ENCODE peak calls at places on chromosomes 1 and 21, in four cellular contexts. T, L, M and B are unnamed samples.

GRCh38 chr1:214621178-214621577 is 18.2 kb downstream of the CENPF start:
- DNase-seq in T (no peak), L (no peak), M (no peak), B (no peak)

GRCh38 chr1:247216246-247216645 is 39.6 kb upstream of the VN1R5 start:
- DNase-seq in T (no peak), L (no peak), M (no peak), B (no peak)

GRCh38 chr1:85330711-85331290 is 54.4 kb upstream of the BCL10 start:
- DNase-seq in T (peak), L (peak), M (peak), B (no peak)

GRCh38 chr1:59750612-59751395 is 63.9 kb upstream of the HOOK1 start:
- DNase-seq in T (peak), L (no peak), M (no peak), B (peak)

GRCh38 chr1:108801101-108801500 is 54.6 kb downstream of the STXBP3 start:
- DNase-seq in T (peak), L (no peak), M (no peak), B (no peak)

GRCh38 chr21:33299181-33299752 is 25.5 kb upstream of the IFNAR1 start:
- DNase-seq in T (no peak), L (no peak), M (no peak), B (no peak)

GRCh38 chr1:119713538-119714456 is 2.1 kb downstream of the PHGDH start:
- DNase-seq in T (peak), L (no peak), M (no peak), B (no peak)

GRCh38 chr1:24830680-24831272 is 85.5 kb downstream of the CLIC4 start:
- DNase-seq in T (peak), L (peak), M (no peak), B (no peak)

GRCh38 chr1:103373991-103374390 is 151.5 kb upstream of the RNPC3 start:
- DNase-seq in T (no peak), L (no peak), M (no peak), B (no peak)

GRCh38 chr21:43921602-43921978 is 56.6 kb downstream of the AGPAT3 start:
- DNase-seq in T (no peak), L (no peak), M (no peak), B (no peak)

GRCh38 chr1:25568834-25569598 is 25.6 kb downstream of the LDLRAP1 start:
- DNase-seq in T (peak), L (no peak), M (peak), B (peak)

GRCh38 chr1:1355376-1355775 is 3.0 kb downstream of the MXRA8 start:
- DNase-seq in T (peak), L (no peak), M (peak), B (no peak)

GRCh38 chr1:153277852-153278251 is 18.4 kb downstream of the LORICRIN start:
- DNase-seq in T (no peak), L (no peak), M (no peak), B (no peak)

GRCh38 chr1:240109920-240110685 is 18.4 kb downstream of the FMN2 start:
- DNase-seq in T (no peak), L (no peak), M (no peak), B (no peak)

GRCh38 chr1:98459471-98459870 is 202.1 kb upstream of the SNX7 start:
- DNase-seq in T (no peak), L (no peak), M (no peak), B (no peak)

GRCh38 chr1:220991959-220992704 is 112.9 kb downstream of the HLX start:
- DNase-seq in T (peak), L (no peak), M (no peak), B (no peak)

GRCh38 chr1:119587328-119587727 is 60.7 kb downstream of the ZNF697 start:
- DNase-seq in T (no peak), L (no peak), M (no peak), B (peak)

GRCh38 chr1:209485759-209486158 is 97.8 kb upstream of the CAMK1G start:
- DNase-seq in T (no peak), L (no peak), M (no peak), B (no peak)

GRCh38 chr1:24089027-24089742 is 22.8 kb downstream of the MYOM3 start:
- DNase-seq in T (no peak), L (no peak), M (peak), B (no peak)

GRCh38 chr1:75969550-75969949 is 37.3 kb upstream of the ASB17 start:
- DNase-seq in T (peak), L (no peak), M (no peak), B (no peak)

GRCh38 chr1:231626535-231626950 is at the start of gene DISC1:
- DNase-seq in T (peak), L (peak), M (peak), B (peak)

GRCh38 chr1:152035406-152036315 is 1.1 kb downstream of the S100A11 start:
- DNase-seq in T (no peak), L (no peak), M (no peak), B (no peak)

GRCh38 chr1:109671067-109671466 is 3.2 kb downstream of the GSTM2 start:
- DNase-seq in T (no peak), L (no peak), M (no peak), B (no peak)

GRCh38 chr1:208243851-208244583 is at the start of gene PLXNA2:
- DNase-seq in T (peak), L (no peak), M (peak), B (peak)

GRCh38 chr1:211830330-211831142 is at the start of gene LPGAT1:
- DNase-seq in T (peak), L (no peak), M (peak), B (peak)

GRCh38 chr1:235525314-235525713 is 21.1 kb upstream of the B3GALNT2 start:
- DNase-seq in T (no peak), L (no peak), M (no peak), B (no peak)

GRCh38 chr1:176733661-176734060 is 270.7 kb downstream of the PAPPA2 start:
- DNase-seq in T (no peak), L (no peak), M (no peak), B (no peak)

GRCh38 chr1:196910208-196910607 is 22.4 kb downstream of the CFHR4 start:
- DNase-seq in T (peak), L (no peak), M (no peak), B (no peak)

GRCh38 chr1:230827081-230827681 is 41.1 kb downstream of the C1orf198 start:
- DNase-seq in T (peak), L (no peak), M (no peak), B (no peak)

GRCh38 chr1:27934818-27935549 is at the start of gene SMPDL3B:
- DNase-seq in T (no peak), L (no peak), M (no peak), B (no peak)

GRCh38 chr1:154955039-154955717 is 721 bp downstream of the PBXIP1 start:
- DNase-seq in T (peak), L (peak), M (no peak), B (peak)

GRCh38 chr21:44473915-44474555 is 18.7 kb downstream of the LRRC3 start:
- DNase-seq in T (no peak), L (no peak), M (no peak), B (no peak)

GRCh38 chr1:96979287-96979686 is 257.7 kb downstream of the PTBP2 start:
- DNase-seq in T (no peak), L (no peak), M (no peak), B (no peak)